ENCODE peak calls at places on chromosomes 12 and 14, in ten cellular contexts. I is AG10803, C is IMR-90, T is aorta, M is choroid plexus epithelial cell, N is Panc1, J is pancreas, X is fibroblast of pulmonary artery, D is cardiac muscle cell, S is cardiac fibroblast. L is an unnamed sample.

GRCh38 chr12:93134893-93135285 is 205.8 kb upstream of the EEA1 start:
- DNase-seq in I (no peak), C (no peak), T (no peak), M (no peak), N (no peak), J (no peak), X (no peak), D (no peak), S (no peak), L (no peak)

GRCh38 chr12:3604750-3605638 is 114.0 kb downstream of the PRMT8 start:
- DNase-seq in I (peak; percentile 14), C (no peak), T (peak; percentile 80), M (no peak), N (no peak), J (peak; percentile 83), X (peak; percentile 3), D (peak; percentile 23), S (peak; percentile 21), L (peak; percentile 91)

GRCh38 chr14:24132061-24132685 is 1.7 kb downstream of the FITM1 start:
- DNase-seq in I (no peak), C (no peak), T (peak; percentile 67), M (no peak), N (no peak), J (peak; percentile 82), X (no peak), D (no peak), S (no peak), L (peak; percentile 67)

GRCh38 chr12:111166779-111167540 is 201.9 kb downstream of the PHETA1 start:
- DNase-seq in I (no peak), C (no peak), T (no peak), M (no peak), N (no peak), J (no peak), X (no peak), D (peak; percentile 52), S (peak; percentile 10), L (peak; percentile 23)

GRCh38 chr12:84174115-84174514 is 738.5 kb downstream of the SLC6A15 start:
- DNase-seq in I (no peak), C (no peak), T (no peak), M (no peak), N (no peak), J (no peak), X (no peak), D (no peak), S (no peak), L (no peak)

GRCh38 chr12:44873898-44874297 is 2.2 kb downstream of the NELL2 start:
- DNase-seq in I (peak; percentile 6), C (peak; percentile 4), T (no peak), M (peak; percentile 16), N (no peak), J (no peak), X (peak; percentile 4), D (peak; percentile 8), S (peak; percentile 12), L (no peak)

GRCh38 chr14:22555573-22556011 is 33.4 kb downstream of the DAD1 start:
- DNase-seq in I (no peak), C (peak; percentile 52), T (no peak), M (no peak), N (no peak), J (no peak), X (no peak), D (no peak), S (no peak), L (no peak)

GRCh38 chr12:84874125-84874824 is 38.3 kb downstream of the SLC6A15 start:
- DNase-seq in I (peak; percentile 60), C (peak; percentile 60), T (no peak), M (peak; percentile 87), N (peak; percentile 10), J (no peak), X (peak; percentile 83), D (peak; percentile 74), S (peak; percentile 75), L (no peak)

GRCh38 chr14:81534510-81535074 is 939 bp upstream of the SEL1L start:
- DNase-seq in I (no peak), C (no peak), T (no peak), M (no peak), N (no peak), J (no peak), X (no peak), D (no peak), S (no peak), L (no peak)
- H3K4me3 ChIP-seq in I (no peak overlapping the region), C (no peak overlapping the region), T (no peak overlapping the region), M (no peak overlapping the region), N (peak overlapping the region; percentile 44), J (no peak overlapping the region), X (no peak overlapping the region), D (no peak overlapping the region), S (no peak overlapping the region), L (no peak overlapping the region)

GRCh38 chr12:29546000-29546399 is 48.5 kb upstream of the OVCH1 start:
- DNase-seq in I (no peak), C (peak; percentile 18), T (no peak), M (no peak), N (no peak), J (no peak), X (no peak), D (no peak), S (no peak), L (no peak)

GRCh38 chr12:29547151-29547561 is 49.7 kb upstream of the OVCH1 start:
- DNase-seq in I (peak; percentile 60), C (peak; percentile 85), T (no peak), M (peak; percentile 67), N (no peak), J (no peak), X (no peak), D (peak; percentile 19), S (peak; percentile 43), L (no peak)

GRCh38 chr12:29545102-29545467 is 47.6 kb upstream of the OVCH1 start:
- DNase-seq in I (no peak), C (no peak), T (no peak), M (no peak), N (no peak), J (no peak), X (no peak), D (no peak), S (no peak), L (no peak)

GRCh38 chr12:29544428-29545101 is 47.1 kb upstream of the OVCH1 start:
- DNase-seq in I (no peak), C (no peak), T (no peak), M (no peak), N (no peak), J (no peak), X (no peak), D (no peak), S (no peak), L (no peak)

DNA sequence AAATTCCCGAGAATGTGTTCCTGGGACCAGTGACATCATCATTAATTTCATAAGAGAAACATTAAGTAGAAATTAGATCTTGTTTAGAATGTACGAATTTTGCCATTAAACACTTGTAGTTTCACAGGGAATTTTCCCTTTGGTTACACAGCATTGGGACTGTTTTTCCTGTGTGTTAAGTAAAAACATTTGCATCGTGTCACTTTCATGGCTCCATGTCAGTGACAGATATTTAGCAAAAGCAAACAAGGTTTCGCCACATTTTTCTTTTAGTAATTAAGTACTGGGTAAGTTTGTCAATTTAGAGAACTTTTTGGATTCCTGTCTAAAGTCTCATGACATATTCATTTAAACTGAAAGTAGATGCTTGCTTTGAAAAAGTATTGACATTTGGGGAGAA is 45.5 kb upstream of the OVCH1 start:
- DNase-seq in I (no peak), C (no peak), T (no peak), M (no peak), N (no peak), J (no peak), X (no peak), D (no peak), S (no peak), L (no peak)
- H3K4me3 ChIP-seq in I (no peak overlapping the region), C (no peak overlapping the region), T (peak overlapping the region; percentile 15), M (no peak overlapping the region), N (no peak overlapping the region), J (no peak overlapping the region), X (no peak overlapping the region), D (no peak overlapping the region), S (no peak overlapping the region), L (no peak overlapping the region)

DNA sequence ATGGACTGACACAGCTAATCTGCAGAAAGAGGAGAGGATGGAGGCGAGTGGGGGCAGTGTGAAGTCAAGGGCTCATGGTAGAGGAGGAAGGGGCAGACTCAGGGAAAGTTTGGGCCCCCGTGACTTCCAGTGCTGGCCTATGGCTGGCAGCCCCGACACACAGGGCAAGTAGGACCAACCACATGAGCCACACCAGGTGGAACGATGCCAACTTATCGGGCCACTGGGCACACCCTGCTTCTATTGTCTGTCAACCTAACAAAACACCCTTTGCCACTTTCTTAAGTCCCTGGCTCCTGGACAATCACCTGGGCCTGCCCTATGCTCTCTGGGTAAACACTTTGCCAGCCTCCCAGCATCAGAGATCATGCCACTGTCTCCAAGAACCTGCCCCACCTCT is 65.2 kb upstream of the PSMC1 start:
- DNase-seq in I (no peak), C (no peak), T (no peak), M (no peak), N (no peak), J (no peak), X (no peak), D (no peak), S (no peak), L (peak; percentile 13)
- H3K4me3 ChIP-seq in I (no peak overlapping the region), C (no peak overlapping the region), T (no peak overlapping the region), M (no peak overlapping the region), N (no peak overlapping the region), J (no peak overlapping the region), X (no peak overlapping the region), D (no peak overlapping the region), S (no peak overlapping the region), L (no peak overlapping the region)

DNA sequence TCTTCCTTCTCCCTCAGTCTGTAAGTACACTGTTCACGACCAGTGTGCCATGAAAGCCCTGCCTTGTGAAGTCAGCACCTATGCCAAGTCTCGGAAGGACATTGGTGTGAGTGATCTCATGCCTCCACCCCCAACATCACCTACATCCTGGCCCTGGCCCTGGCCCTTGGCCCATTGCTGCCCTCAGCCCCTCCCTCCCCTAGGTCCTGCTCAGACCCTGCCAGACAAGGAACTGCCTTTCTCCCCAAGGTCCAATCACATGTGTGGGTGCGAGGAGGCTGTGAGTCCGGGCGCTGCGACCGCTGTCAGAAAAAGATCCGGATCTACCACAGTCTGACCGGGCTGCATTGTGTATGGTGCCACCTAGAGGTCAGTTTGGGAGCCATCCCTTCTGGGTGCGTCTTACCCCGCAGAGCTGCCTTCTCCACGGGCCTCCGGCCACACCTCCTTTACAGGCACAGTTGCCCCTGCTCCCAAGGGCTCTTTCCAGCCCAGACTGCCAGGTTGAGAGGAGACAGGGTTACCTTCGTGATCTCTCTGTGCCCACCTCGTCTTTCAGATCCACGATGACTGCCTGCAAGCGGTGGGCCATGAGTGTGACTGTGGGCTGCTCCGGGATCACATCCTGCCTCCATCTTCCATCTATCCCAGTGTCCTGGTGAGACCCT is 9.2 kb downstream of the DGKA start:
- DNase-seq in I (peak; percentile 80), C (peak; percentile 81), T (peak; percentile 91), M (peak; percentile 91), N (peak; percentile 81), J (peak; percentile 84), X (peak; percentile 90), D (peak; percentile 90), S (peak; percentile 91), L (peak; percentile 87)
- H3K4me3 ChIP-seq in I (no peak overlapping the region), C (no peak overlapping the region), T (no peak overlapping the region), M (peak overlapping the region; percentile 28), N (peak overlapping the region; percentile 48), J (no peak overlapping the region), X (no peak overlapping the region), D (no peak overlapping the region), S (no peak overlapping the region), L (no peak overlapping the region)

DNA sequence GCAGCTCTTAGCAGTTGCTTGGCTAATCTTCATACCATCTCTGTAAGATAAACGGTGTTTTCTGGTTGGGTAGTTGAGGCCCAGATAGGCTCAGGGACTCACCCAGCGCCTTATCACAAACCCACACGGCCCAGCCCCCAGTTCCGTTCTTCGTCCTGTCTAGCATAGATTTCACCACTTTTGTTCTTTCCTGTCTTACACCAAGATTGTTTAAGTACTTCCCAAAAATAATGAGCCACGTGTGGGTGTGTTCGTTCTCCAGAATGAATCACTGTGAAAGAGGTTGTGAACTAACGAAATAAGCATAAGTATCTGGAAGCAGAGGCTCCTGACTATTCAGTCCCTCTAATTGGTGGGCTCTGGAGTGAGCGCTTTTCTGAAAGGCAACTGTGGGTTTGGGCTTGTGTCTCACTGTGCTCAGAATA is 21.4 kb downstream of the ACVR1B start:
- DNase-seq in I (peak; percentile 72), C (peak; percentile 73), T (no peak), M (peak; percentile 91), N (no peak), J (no peak), X (peak; percentile 94), D (peak; percentile 94), S (peak; percentile 93), L (peak; percentile 20)
- H3K4me3 ChIP-seq in I (no peak overlapping the region), C (no peak overlapping the region), T (no peak overlapping the region), M (no peak overlapping the region), N (no peak overlapping the region), J (no peak overlapping the region), X (no peak overlapping the region), D (no peak overlapping the region), S (no peak overlapping the region), L (no peak overlapping the region)

L was measured in thyroid gland.